ENCODE peak calls at places on chromosomes 12 and 14, in eight cellular contexts. Z is sigmoid colon, P is A549, Q is ovary, M is K562, T is H1, N is suprapubic skin, X is stomach. K is an unnamed sample. For H3K4me1, the result is how much of the 10 kb centered on the place peaks cover.

GRCh38 chr12:88375301-88375959 is 204.8 kb downstream of the KITLG start:
- DNase-seq in Z (no peak), P (no peak), Q (no peak), M (no peak), T (no peak), N (no peak), X (no peak), K (no peak)

GRCh38 chr12:55760663-55761062 is 17.7 kb downstream of the GDF11 start:
- DNase-seq in Z (no peak), P (no peak), Q (no peak), M (no peak), T (no peak), N (no peak), X (no peak), K (no peak)

GRCh38 chr12:13342971-13343370 is 146.4 kb downstream of the EMP1 start:
- DNase-seq in Z (no peak), P (no peak), Q (no peak), M (no peak), T (no peak), N (no peak), X (no peak), K (peak)

GRCh38 chr14:75454963-75455546 is 27.2 kb downstream of the JDP2 start:
- DNase-seq in Z (peak), P (no peak), Q (peak), M (peak), T (no peak), N (peak), X (peak), K (no peak)

GRCh38 chr14:67464377-67464776 is 24.1 kb downstream of the TMEM229B start:
- DNase-seq in Z (no peak), P (no peak), Q (no peak), M (no peak), T (no peak), N (no peak), X (no peak), K (no peak)

GRCh38 chr12:25615119-25615518 is 62.0 kb upstream of the LMNTD1 start:
- DNase-seq in Z (no peak), P (no peak), Q (no peak), M (peak), T (no peak), N (no peak), X (no peak), K (no peak)

GRCh38 chr12:117518594-117519270 is 157.3 kb upstream of the NOS1 start:
- DNase-seq in Z (no peak), P (no peak), Q (no peak), M (no peak), T (no peak), N (no peak), X (no peak), K (no peak)

GRCh38 chr14:31243860-31244259 is 36.3 kb upstream of the HECTD1 start:
- DNase-seq in Z (no peak), P (no peak), Q (no peak), M (no peak), T (no peak), N (no peak), X (peak), K (no peak)

GRCh38 chr12:45305904-45306303 is 90.0 kb downstream of the ANO6 start:
- DNase-seq in Z (no peak), P (no peak), Q (no peak), M (no peak), T (no peak), N (no peak), X (no peak), K (no peak)

GRCh38 chr14:101604228-101604934 is 43.1 kb downstream of the DIO3 start:
- DNase-seq in Z (no peak), P (no peak), Q (peak), M (no peak), T (no peak), N (no peak), X (no peak), K (peak)

GRCh38 chr12:124940393-124941169 is 26.1 kb upstream of the UBC start:
- DNase-seq in Z (peak), P (peak), Q (peak), M (peak), T (peak), N (peak), X (peak), K (peak)

GRCh38 chr14:93957751-93958566 is 18.4 kb downstream of the ASB2 start:
- DNase-seq in Z (no peak), P (no peak), Q (no peak), M (no peak), T (no peak), N (no peak), X (no peak), K (no peak)

GRCh38 chr14:39268393-39268792 is 34.7 kb downstream of the MIA2 start:
- DNase-seq in Z (no peak), P (no peak), Q (no peak), M (no peak), T (no peak), N (no peak), X (no peak), K (no peak)

GRCh38 chr12:100717733-100718067 is 76.9 kb upstream of the ANO4 start:
- DNase-seq in Z (no peak), P (no peak), Q (no peak), M (no peak), T (no peak), N (no peak), X (no peak), K (no peak)

GRCh38 chr12:51247523-51248206 is 9.0 kb downstream of the DAZAP2 start:
- DNase-seq in Z (no peak), P (no peak), Q (no peak), M (no peak), T (no peak), N (no peak), X (no peak), K (no peak)

GRCh38 chr12:94621662-94622359 is 28.5 kb downstream of the TMCC3 start:
- DNase-seq in Z (no peak), P (no peak), Q (no peak), M (no peak), T (no peak), N (no peak), X (no peak), K (no peak)

GRCh38 chr14:90193925-90194324 is 62.4 kb upstream of the PSMC1 start:
- DNase-seq in Z (no peak), P (no peak), Q (no peak), M (peak), T (no peak), N (no peak), X (no peak), K (no peak)

GRCh38 chr14:96225745-96226151 is 21.1 kb downstream of the BDKRB2 start:
- DNase-seq in Z (no peak), P (no peak), Q (no peak), M (no peak), T (peak), N (peak), X (no peak), K (no peak)
- TF ChIP-seq CTCF in Z (no peak), P (no peak), Q (no peak), M (no peak), T (peak), N (no peak), X (no peak), K (peak)

DNA sequence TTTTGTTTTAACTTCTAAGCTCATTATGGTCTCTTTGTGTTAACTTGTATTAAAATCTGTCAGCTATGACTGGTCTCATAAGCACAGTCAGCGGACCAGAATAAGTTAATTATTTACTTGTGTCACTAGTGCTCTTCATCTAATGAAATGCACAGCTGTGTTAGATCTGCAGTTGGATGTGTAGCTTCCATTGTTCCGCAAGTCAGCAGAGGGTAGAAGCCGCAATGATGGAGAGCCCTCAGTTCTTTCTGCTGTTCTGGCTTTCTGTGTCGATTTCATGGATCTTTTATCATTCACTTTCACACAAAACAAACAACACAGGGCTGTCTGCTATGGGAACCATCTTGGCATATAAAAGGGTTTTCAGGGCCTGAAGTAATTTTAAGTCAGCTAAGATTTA is 89.3 kb upstream of the RFX4 start:
- DNase-seq in Z (no peak), P (no peak), Q (no peak), M (no peak), T (no peak), N (no peak), X (no peak), K (no peak)
- TF ChIP-seq EP300 in Z (no peak), P (no peak), Q (no peak), M (no peak), T (no peak), N (no peak), X (no peak), K (no peak)

GRCh38 chr14:49970474-49971147 is 77.7 kb downstream of the ARF6 start:
- DNase-seq in Z (no peak), P (no peak), Q (peak), M (peak), T (no peak), N (no peak), X (peak), K (no peak)

GRCh38 chr14:49966971-49967630 is 74.2 kb downstream of the ARF6 start:
- DNase-seq in Z (no peak), P (no peak), Q (no peak), M (no peak), T (no peak), N (no peak), X (no peak), K (no peak)

GRCh38 chr14:49971156-49972141 is 78.6 kb downstream of the ARF6 start:
- DNase-seq in Z (no peak), P (no peak), Q (no peak), M (no peak), T (no peak), N (no peak), X (no peak), K (no peak)

GRCh38 chr14:49972199-49972671 is 79.4 kb downstream of the ARF6 start:
- DNase-seq in Z (no peak), P (no peak), Q (no peak), M (no peak), T (no peak), N (no peak), X (no peak), K (no peak)

GRCh38 chr14:49969961-49970360 is 77.1 kb downstream of the ARF6 start:
- DNase-seq in Z (no peak), P (no peak), Q (no peak), M (no peak), T (no peak), N (no peak), X (no peak), K (no peak)
- H3K4me1 ChIP-seq in Z (under half), P (half or more), Q (under half), M (under half), T (under half), N (half or more), X (half or more), K (under half)

GRCh38 chr12:53064613-53065415 is 14.4 kb downstream of the SPRYD3 start:
- DNase-seq in Z (peak), P (no peak), Q (peak), M (no peak), T (no peak), N (no peak), X (no peak), K (no peak)

GRCh38 chr12:53065470-53065869 is 13.7 kb downstream of the SPRYD3 start:
- DNase-seq in Z (peak), P (no peak), Q (peak), M (no peak), T (no peak), N (no peak), X (no peak), K (no peak)

GRCh38 chr12:53066594-53066978 is 12.6 kb downstream of the SPRYD3 start:
- DNase-seq in Z (peak), P (no peak), Q (peak), M (no peak), T (no peak), N (no peak), X (peak), K (no peak)

GRCh38 chr12:53067074-53067992 is 11.9 kb downstream of the SPRYD3 start:
- DNase-seq in Z (peak), P (no peak), Q (peak), M (no peak), T (no peak), N (no peak), X (peak), K (no peak)

DNA sequence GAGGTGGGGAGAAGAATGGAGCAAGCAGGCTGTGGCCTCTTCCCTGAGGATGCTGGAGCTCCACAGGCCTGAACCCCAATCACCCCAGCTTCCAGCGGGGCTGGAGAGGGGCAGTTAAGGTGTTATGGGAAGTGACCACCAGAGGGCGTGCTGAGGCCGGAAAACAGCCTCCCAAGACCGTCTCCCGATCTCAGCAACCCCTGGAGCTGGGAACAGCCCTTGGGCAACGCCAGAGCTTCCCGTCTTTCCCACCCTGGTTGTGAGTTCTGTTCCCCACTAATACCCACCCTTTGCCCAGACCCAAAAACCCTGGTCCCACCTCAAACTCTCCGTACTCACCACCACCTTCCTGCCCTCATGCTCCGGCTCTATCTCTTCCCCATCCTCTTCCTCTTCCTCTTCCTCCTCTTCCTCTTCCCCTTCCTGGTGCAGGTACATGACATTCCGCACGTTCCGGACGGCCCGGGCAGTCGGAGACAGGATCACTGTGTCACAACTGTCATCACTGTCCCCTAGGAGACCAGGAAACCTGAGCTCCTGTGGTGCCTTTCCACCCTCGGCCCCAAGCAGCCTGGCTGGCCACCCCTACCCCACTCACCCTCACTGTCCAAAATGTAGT is 13.1 kb downstream of the SPRYD3 start:
- DNase-seq in Z (peak), P (peak), Q (peak), M (peak), T (no peak), N (peak), X (peak), K (no peak)
- TF ChIP-seq CTCF in Z (peak), P (peak), Q (peak), M (peak), T (peak), N (peak), X (peak), K (peak)

DNA sequence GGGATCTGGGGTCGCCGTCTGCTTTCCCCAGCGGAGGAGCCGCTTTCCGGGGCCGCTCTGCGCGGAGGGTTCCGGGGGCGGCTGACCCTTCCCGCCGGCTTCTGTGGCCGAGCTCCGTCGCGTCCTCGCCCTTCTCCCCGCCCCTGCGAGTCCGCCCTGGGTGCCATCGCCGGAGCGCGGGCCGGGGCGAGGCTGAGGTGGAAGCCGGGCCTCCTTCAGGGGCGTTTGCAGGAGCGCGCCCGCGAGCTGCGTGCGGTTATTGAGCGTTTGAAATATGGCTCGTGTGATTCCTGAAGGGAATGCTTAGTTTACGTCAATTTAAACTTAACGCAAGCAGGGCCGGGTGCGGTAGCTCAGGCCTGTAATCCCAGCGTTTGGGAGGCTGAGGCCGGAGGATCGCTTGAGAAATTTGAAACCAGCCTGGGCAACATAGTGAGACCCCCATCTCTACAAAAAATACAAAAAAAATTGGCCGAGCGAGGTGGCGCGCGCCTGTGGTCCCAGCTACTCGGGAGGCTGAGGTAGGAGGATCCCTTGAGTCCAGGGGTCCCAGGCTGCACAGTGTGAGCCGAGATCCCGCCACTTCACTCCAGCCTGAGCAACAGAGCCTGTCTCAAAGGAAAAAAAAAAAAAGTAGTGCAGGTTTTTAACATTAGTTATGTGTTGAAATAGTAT is 664 bp downstream of the PGAM5 start:
- DNase-seq in Z (no peak), P (no peak), Q (no peak), M (no peak), T (no peak), N (no peak), X (peak), K (no peak)
- TF ChIP-seq EP300 in Z (no peak), P (no peak), Q (no peak), M (no peak), T (no peak), N (no peak), X (no peak), K (no peak)

K was measured in esophagus muscularis mucosa.